ENCODE peak calls at places on chromosomes 11 and 22, in seven cellular contexts. J is HFF-Myc, M is mucosa of descending colon, Q is AG04450, Z is astrocyte of the spinal cord, X is breast epithelium, R is BE2C. I is an unnamed sample.

GRCh38 chr11:59574467-59574866 is 41.1 kb downstream of the OSBP start:
- DNase-seq in J (no peak), M (no peak), Q (no peak), Z (no peak), X (no peak), R (no peak), I (peak; percentile 29)

GRCh38 chr11:102513869-102514268 is 16.7 kb downstream of the MMP7 start:
- DNase-seq in J (no peak), M (no peak), Q (peak; percentile 4), Z (no peak), X (peak; percentile 85), R (no peak), I (peak; percentile 46)

GRCh38 chr11:34749666-34750659 is 129.1 kb downstream of the EHF start:
- DNase-seq in J (peak; percentile 20), M (no peak), Q (peak; percentile 57), Z (peak; percentile 90), X (peak; percentile 79), R (no peak), I (peak; percentile 94)

GRCh38 chr11:109696191-109696897 is 274.4 kb downstream of the C11orf87 start:
- DNase-seq in J (no peak), M (no peak), Q (no peak), Z (peak; percentile 41), X (no peak), R (no peak), I (peak; percentile 59)

GRCh38 chr11:69636512-69636866 is 4.5 kb upstream of the CCND1 start:
- DNase-seq in J (peak; percentile 85), M (peak; percentile 77), Q (peak; percentile 86), Z (peak; percentile 87), X (peak; percentile 69), R (no peak), I (peak; percentile 93)

GRCh38 chr22:24553597-24554315 is 1.2 kb downstream of the GUCD1 start:
- DNase-seq in J (no peak), M (peak; percentile 64), Q (no peak), Z (peak; percentile 3), X (no peak), R (no peak), I (no peak)

GRCh38 chr11:126886636-126887035 is 113.9 kb downstream of the KIRREL3 start:
- DNase-seq in J (no peak), M (no peak), Q (no peak), Z (no peak), X (no peak), R (no peak), I (no peak)

GRCh38 chr11:4697583-4697982 is at the start of gene OR51E2:
- DNase-seq in J (no peak), M (no peak), Q (peak; percentile 26), Z (peak; percentile 6), X (no peak), R (no peak), I (no peak)

GRCh38 chr11:74678591-74679512 is 52.4 kb downstream of the CHRDL2 start:
- DNase-seq in J (no peak), M (no peak), Q (no peak), Z (no peak), X (peak; percentile 25), R (no peak), I (peak; percentile 70)

GRCh38 chr11:31387379-31387778 is 17.7 kb downstream of the DNAJC24 start:
- DNase-seq in J (no peak), M (no peak), Q (no peak), Z (no peak), X (no peak), R (no peak), I (no peak)

GRCh38 chr11:118241191-118242098 is 10.7 kb downstream of the MPZL3 start:
- DNase-seq in J (no peak), M (peak; percentile 49), Q (no peak), Z (no peak), X (no peak), R (no peak), I (peak; percentile 20)

GRCh38 chr11:61679301-61679700 is 890 bp upstream of the DAGLA start:
- DNase-seq in J (no peak), M (no peak), Q (no peak), Z (no peak), X (no peak), R (no peak), I (no peak)

GRCh38 chr11:1632053-1632714 is 2.6 kb downstream of the KRTAP5-5 start:
- DNase-seq in J (no peak), M (no peak), Q (no peak), Z (no peak), X (no peak), R (no peak), I (no peak)

GRCh38 chr11:43943357-43943930 is 1.0 kb downstream of the C11orf96 start:
- DNase-seq in J (no peak), M (no peak), Q (no peak), Z (no peak), X (no peak), R (peak; percentile 25), I (peak; percentile 29)

GRCh38 chr11:119995730-119996491 is 142.0 kb downstream of the TRIM29 start:
- DNase-seq in J (no peak), M (no peak), Q (no peak), Z (no peak), X (no peak), R (no peak), I (no peak)

GRCh38 chr11:120001161-120002135 is 136.5 kb downstream of the TRIM29 start:
- DNase-seq in J (no peak), M (no peak), Q (no peak), Z (no peak), X (no peak), R (peak; percentile 56), I (no peak)

GRCh38 chr11:119993732-119994131 is 144.2 kb downstream of the TRIM29 start:
- DNase-seq in J (no peak), M (peak; percentile 59), Q (no peak), Z (no peak), X (peak; percentile 62), R (no peak), I (no peak)

GRCh38 chr11:119996556-119996955 is 141.4 kb downstream of the TRIM29 start:
- DNase-seq in J (no peak), M (no peak), Q (no peak), Z (no peak), X (no peak), R (no peak), I (no peak)

DNA sequence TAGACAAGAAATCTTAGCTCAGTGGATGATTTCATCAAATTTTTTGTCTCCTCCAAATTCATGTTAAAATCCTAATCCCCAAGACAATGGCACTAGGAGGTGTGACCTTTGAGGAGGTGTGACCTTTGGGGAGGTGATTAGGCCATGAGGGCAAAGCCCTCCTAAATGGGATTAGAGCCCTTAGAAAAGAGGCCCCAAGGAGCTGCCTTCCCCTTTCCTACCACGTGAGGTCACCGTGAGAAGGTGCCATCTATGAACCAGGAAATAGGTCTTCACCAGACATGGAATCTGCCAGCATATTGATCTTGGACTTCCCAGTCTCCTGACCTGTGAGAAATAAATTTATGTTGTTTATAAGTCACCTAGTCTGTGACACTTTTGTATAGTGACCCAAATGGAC is 138.7 kb downstream of the TRIM29 start:
- DNase-seq in J (no peak), M (no peak), Q (no peak), Z (no peak), X (no peak), R (no peak), I (no peak)
- TF ChIP-seq CTCF in J (peak; percentile 11), M (no peak), Q (no peak), Z (no peak), X (no peak), R (peak; percentile 49), I (no peak)

GRCh38 chr11:87280143-87280542 is 242.4 kb downstream of the TMEM135 start:
- DNase-seq in J (no peak), M (no peak), Q (no peak), Z (no peak), X (no peak), R (no peak), I (no peak)

GRCh38 chr11:87284306-87284705 is 246.6 kb downstream of the TMEM135 start:
- DNase-seq in J (no peak), M (no peak), Q (no peak), Z (no peak), X (no peak), R (no peak), I (no peak)

GRCh38 chr11:87286338-87286737 is 248.6 kb downstream of the TMEM135 start:
- DNase-seq in J (no peak), M (no peak), Q (no peak), Z (no peak), X (no peak), R (no peak), I (no peak)

GRCh38 chr11:87281496-87281895 is 243.8 kb downstream of the TMEM135 start:
- DNase-seq in J (no peak), M (no peak), Q (no peak), Z (peak; percentile 46), X (no peak), R (no peak), I (peak; percentile 90)
- TF ChIP-seq CTCF in J (no peak), M (no peak), Q (peak; percentile 36), Z (peak; percentile 25), X (no peak), R (no peak), I (peak; percentile 15)

GRCh38 chr11:47986219-47986618 is 5.9 kb downstream of the PTPRJ start:
- DNase-seq in J (no peak), M (no peak), Q (no peak), Z (no peak), X (no peak), R (no peak), I (no peak)

GRCh38 chr11:47987781-47988180 is 7.4 kb downstream of the PTPRJ start:
- DNase-seq in J (no peak), M (peak; percentile 53), Q (no peak), Z (no peak), X (no peak), R (no peak), I (no peak)

GRCh38 chr11:47986742-47987141 is 6.4 kb downstream of the PTPRJ start:
- DNase-seq in J (no peak), M (no peak), Q (no peak), Z (no peak), X (no peak), R (no peak), I (no peak)

GRCh38 chr11:47989779-47990178 is 9.4 kb downstream of the PTPRJ start:
- DNase-seq in J (no peak), M (no peak), Q (no peak), Z (no peak), X (no peak), R (no peak), I (no peak)

DNA sequence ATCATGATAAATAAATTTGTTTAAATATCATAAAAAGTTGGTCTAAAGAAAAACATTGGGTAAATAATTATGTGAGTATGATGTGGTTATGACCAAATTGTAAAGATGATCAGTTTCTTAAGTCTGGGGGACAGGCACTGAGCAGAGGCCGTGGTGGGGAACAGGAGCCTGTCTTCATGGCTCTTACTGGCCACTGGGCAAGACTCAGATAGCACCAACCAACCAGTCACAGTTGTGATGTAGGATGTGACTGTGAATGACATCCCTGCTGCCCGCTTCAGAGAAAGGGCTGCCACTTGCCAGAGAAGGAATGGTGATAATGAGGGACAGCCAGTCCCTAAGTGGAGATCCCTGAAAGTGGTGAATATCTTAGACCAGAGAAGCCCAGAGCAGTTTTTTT is 7.0 kb downstream of the PTPRJ start:
- DNase-seq in J (no peak), M (no peak), Q (no peak), Z (no peak), X (no peak), R (no peak), I (no peak)
- TF ChIP-seq CTCF in J (no peak), M (no peak), Q (no peak), Z (no peak), X (no peak), R (no peak), I (no peak)

DNA sequence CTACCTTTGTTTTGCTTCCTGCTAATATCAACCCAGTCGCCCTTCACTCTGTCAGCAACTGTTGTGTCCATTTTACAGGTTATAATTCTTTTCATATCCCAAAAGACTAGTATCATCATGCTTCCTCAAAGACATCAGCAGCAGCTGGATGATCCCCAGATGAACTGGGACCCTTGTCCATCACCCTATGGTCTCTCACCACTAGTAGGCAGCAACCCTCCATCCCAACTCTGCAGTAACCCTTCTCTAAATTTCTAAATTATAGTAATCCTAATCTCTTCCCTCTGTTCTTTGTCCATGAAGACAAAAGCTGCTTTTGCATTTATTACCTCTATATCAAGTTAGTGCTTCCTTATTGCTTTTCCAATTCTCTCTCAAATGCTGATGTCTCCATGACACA is 1025.8 kb downstream of the FAM181B start:
- DNase-seq in J (no peak), M (no peak), Q (no peak), Z (no peak), X (no peak), R (no peak), I (no peak)
- TF ChIP-seq CTCF in J (no peak), M (no peak), Q (no peak), Z (peak; percentile 26), X (no peak), R (peak; percentile 12), I (peak; percentile 8)